ENCODE peak calls at places on chromosomes 3 and 15, in seven cellular contexts. One of them, this sample, is unnamed.

GRCh38 chr15:90266485-90266884 is 1.0 kb downstream of the NGRN start:
- DNase-seq in NCI-H187 treated with DMSO at 0.1 percent for 48 hours: no peak
- DNase-seq in GM06990: no peak
- DNase-seq in ureter: no peak
- DNase-seq in HS-5: no peak
- DNase-seq in NCI-H524: no peak
- DNase-seq in amniotic stem cell: no peak
- DNase-seq in this sample: no peak

GRCh38 chr15:42955518-42955917 is 34.9 kb upstream of the TTBK2 start:
- DNase-seq in NCI-H524: no peak
- DNase-seq in ureter: no peak
- DNase-seq in amniotic stem cell: no peak
- DNase-seq in NCI-H187 treated with DMSO at 0.1 percent for 48 hours: no peak
- DNase-seq in HS-5: peak
- DNase-seq in GM06990: no peak
- DNase-seq in this sample: no peak

GRCh38 chr15:52714968-52715367 is 35.8 kb upstream of the ATOSA start:
- DNase-seq in amniotic stem cell: no peak
- DNase-seq in ureter: no peak
- DNase-seq in NCI-H524: no peak
- DNase-seq in NCI-H187 treated with DMSO at 0.1 percent for 48 hours: no peak
- DNase-seq in HS-5: no peak
- DNase-seq in GM06990: no peak
- DNase-seq in this sample: no peak

GRCh38 chr3:151265866-151266265 is 12.5 kb downstream of the P2RY14 start:
- DNase-seq in ureter: no peak
- DNase-seq in HS-5: no peak
- DNase-seq in amniotic stem cell: no peak
- DNase-seq in NCI-H187 treated with DMSO at 0.1 percent for 48 hours: no peak
- DNase-seq in GM06990: peak
- DNase-seq in NCI-H524: no peak
- DNase-seq in this sample: peak

GRCh38 chr15:72534522-72534921 is 60.4 kb downstream of the ARIH1 start:
- DNase-seq in NCI-H524: no peak
- DNase-seq in HS-5: no peak
- DNase-seq in amniotic stem cell: no peak
- DNase-seq in NCI-H187 treated with DMSO at 0.1 percent for 48 hours: no peak
- DNase-seq in ureter: no peak
- DNase-seq in GM06990: no peak
- DNase-seq in this sample: no peak

GRCh38 chr3:154247806-154248480 is 76.3 kb downstream of the DHX36 start:
- DNase-seq in NCI-H187 treated with DMSO at 0.1 percent for 48 hours: no peak
- DNase-seq in GM06990: no peak
- DNase-seq in amniotic stem cell: no peak
- DNase-seq in ureter: no peak
- DNase-seq in NCI-H524: no peak
- DNase-seq in HS-5: no peak
- DNase-seq in this sample: peak

GRCh38 chr3:13530241-13531009 is 18.5 kb upstream of the FBLN2 start:
- DNase-seq in HS-5: no peak
- DNase-seq in GM06990: no peak
- DNase-seq in amniotic stem cell: no peak
- DNase-seq in NCI-H187 treated with DMSO at 0.1 percent for 48 hours: no peak
- DNase-seq in ureter: no peak
- DNase-seq in NCI-H524: no peak
- DNase-seq in this sample: no peak

GRCh38 chr3:21645121-21645897 is 105.7 kb downstream of the ZNF385D start:
- DNase-seq in GM06990: no peak
- DNase-seq in NCI-H524: no peak
- DNase-seq in NCI-H187 treated with DMSO at 0.1 percent for 48 hours: no peak
- DNase-seq in amniotic stem cell: no peak
- DNase-seq in ureter: no peak
- DNase-seq in HS-5: no peak
- DNase-seq in this sample: no peak

GRCh38 chr3:70554170-70554569 is 241.7 kb upstream of the MDFIC2 start:
- DNase-seq in NCI-H187 treated with DMSO at 0.1 percent for 48 hours: no peak
- DNase-seq in amniotic stem cell: no peak
- DNase-seq in NCI-H524: no peak
- DNase-seq in GM06990: no peak
- DNase-seq in ureter: no peak
- DNase-seq in HS-5: no peak
- DNase-seq in this sample: no peak

GRCh38 chr3:33047842-33048834 is 48.8 kb downstream of the GLB1 start:
- DNase-seq in NCI-H187 treated with DMSO at 0.1 percent for 48 hours: no peak
- DNase-seq in amniotic stem cell: no peak
- DNase-seq in HS-5: no peak
- DNase-seq in GM06990: peak
- DNase-seq in ureter: no peak
- DNase-seq in NCI-H524: no peak
- DNase-seq in this sample: no peak

GRCh38 chr15:38253448-38253847 is 812 bp downstream of the SPRED1 start:
- DNase-seq in amniotic stem cell: peak
- DNase-seq in GM06990: no peak
- DNase-seq in NCI-H187 treated with DMSO at 0.1 percent for 48 hours: no peak
- DNase-seq in NCI-H524: peak
- DNase-seq in ureter: no peak
- DNase-seq in HS-5: no peak
- DNase-seq in this sample: peak

GRCh38 chr3:172096881-172097420 is 57.6 kb downstream of the FNDC3B start:
- DNase-seq in HS-5: no peak
- DNase-seq in GM06990: no peak
- DNase-seq in amniotic stem cell: no peak
- DNase-seq in NCI-H187 treated with DMSO at 0.1 percent for 48 hours: no peak
- DNase-seq in ureter: no peak
- DNase-seq in NCI-H524: no peak
- DNase-seq in this sample: peak

GRCh38 chr3:13215940-13216546 is 142.8 kb upstream of the IQSEC1 start:
- DNase-seq in NCI-H187 treated with DMSO at 0.1 percent for 48 hours: no peak
- DNase-seq in GM06990: no peak
- DNase-seq in NCI-H524: no peak
- DNase-seq in amniotic stem cell: no peak
- DNase-seq in HS-5: peak
- DNase-seq in ureter: no peak
- DNase-seq in this sample: no peak

GRCh38 chr3:15427981-15428380 is 583 bp downstream of the EAF1 start:
- DNase-seq in ureter: no peak
- DNase-seq in amniotic stem cell: no peak
- DNase-seq in GM06990: no peak
- DNase-seq in HS-5: no peak
- DNase-seq in NCI-H524: no peak
- DNase-seq in NCI-H187 treated with DMSO at 0.1 percent for 48 hours: no peak
- DNase-seq in this sample: peak

GRCh38 chr3:166085164-166085830 is 248.1 kb upstream of the BCHE start:
- DNase-seq in GM06990: no peak
- DNase-seq in HS-5: peak
- DNase-seq in NCI-H187 treated with DMSO at 0.1 percent for 48 hours: no peak
- DNase-seq in NCI-H524: peak
- DNase-seq in amniotic stem cell: no peak
- DNase-seq in ureter: no peak
- DNase-seq in this sample: no peak

GRCh38 chr3:186248850-186249249 is 113.2 kb downstream of the DGKG start:
- DNase-seq in amniotic stem cell: no peak
- DNase-seq in HS-5: no peak
- DNase-seq in ureter: no peak
- DNase-seq in NCI-H524: no peak
- DNase-seq in NCI-H187 treated with DMSO at 0.1 percent for 48 hours: no peak
- DNase-seq in GM06990: no peak
- DNase-seq in this sample: no peak

GRCh38 chr3:23960649-23961048 is 15.6 kb downstream of the NR1D2 start:
- DNase-seq in amniotic stem cell: no peak
- DNase-seq in NCI-H524: no peak
- DNase-seq in ureter: no peak
- DNase-seq in HS-5: no peak
- DNase-seq in GM06990: no peak
- DNase-seq in NCI-H187 treated with DMSO at 0.1 percent for 48 hours: no peak
- DNase-seq in this sample: no peak

GRCh38 chr3:88775026-88775690 is 332.3 kb upstream of the EPHA3 start:
- DNase-seq in HS-5: no peak
- DNase-seq in GM06990: no peak
- DNase-seq in NCI-H524: no peak
- DNase-seq in ureter: no peak
- DNase-seq in NCI-H187 treated with DMSO at 0.1 percent for 48 hours: no peak
- DNase-seq in amniotic stem cell: no peak
- DNase-seq in this sample: no peak

GRCh38 chr3:126026277-126026751 is 57.3 kb downstream of the ROPN1B start:
- DNase-seq in HS-5: no peak
- DNase-seq in ureter: no peak
- DNase-seq in amniotic stem cell: no peak
- DNase-seq in NCI-H524: no peak
- DNase-seq in NCI-H187 treated with DMSO at 0.1 percent for 48 hours: no peak
- DNase-seq in GM06990: no peak
- DNase-seq in this sample: no peak

GRCh38 chr3:47847256-47847655 is 44.3 kb downstream of the DHX30 start:
- DNase-seq in GM06990: no peak
- DNase-seq in NCI-H187 treated with DMSO at 0.1 percent for 48 hours: no peak
- DNase-seq in amniotic stem cell: no peak
- DNase-seq in NCI-H524: no peak
- DNase-seq in HS-5: no peak
- DNase-seq in ureter: no peak
- DNase-seq in this sample: peak

GRCh38 chr3:196518999-196519737 is 4.0 kb upstream of the SMCO1 start:
- DNase-seq in NCI-H187 treated with DMSO at 0.1 percent for 48 hours: no peak
- DNase-seq in HS-5: peak
- DNase-seq in GM06990: no peak
- DNase-seq in NCI-H524: peak
- DNase-seq in amniotic stem cell: peak
- DNase-seq in ureter: no peak
- DNase-seq in this sample: peak

GRCh38 chr3:176789281-176789705 is 408.0 kb downstream of the TBL1XR1 start:
- DNase-seq in NCI-H524: no peak
- DNase-seq in GM06990: no peak
- DNase-seq in HS-5: peak
- DNase-seq in ureter: no peak
- DNase-seq in amniotic stem cell: no peak
- DNase-seq in NCI-H187 treated with DMSO at 0.1 percent for 48 hours: peak
- DNase-seq in this sample: no peak

GRCh38 chr3:185948292-185948691 is 10.5 kb upstream of the TRA2B start:
- DNase-seq in NCI-H524: no peak
- DNase-seq in amniotic stem cell: no peak
- DNase-seq in HS-5: no peak
- DNase-seq in ureter: no peak
- DNase-seq in GM06990: no peak
- DNase-seq in NCI-H187 treated with DMSO at 0.1 percent for 48 hours: no peak
- DNase-seq in this sample: no peak

This sample was measured in GM23338.